ENCODE peak calls at places on chromosomes 16 and 17, in four cellular contexts. Y, O, A and Z are unnamed samples.

GRCh38 chr17:38562903-38563302 is 42.8 kb downstream of the SRCIN1 start:
- DNase-seq in O (no peak), A (no peak), Y (no peak), Z (no peak)

GRCh38 chr17:72853438-72854415 is 238.8 kb downstream of the SLC39A11 start:
- DNase-seq in O (no peak), A (no peak), Y (no peak), Z (no peak)

GRCh38 chr16:88447881-88448280 is 5.2 kb upstream of the ZFPM1 start:
- DNase-seq in O (no peak), A (no peak), Y (no peak), Z (no peak)

GRCh38 chr16:29736112-29736511 is 9.7 kb downstream of the C16orf54 start:
- DNase-seq in Y (no peak), O (no peak), A (no peak), Z (no peak)

GRCh38 chr17:6352016-6352415 is 82.9 kb downstream of the AIPL1 start:
- DNase-seq in Y (no peak), A (no peak), O (no peak), Z (no peak)

GRCh38 chr16:13150181-13150885 is 248.9 kb downstream of the SHISA9 start:
- DNase-seq in Y (no peak), O (no peak), A (no peak), Z (no peak)

GRCh38 chr16:53372942-53373871 is 61.1 kb upstream of the RBL2 start:
- DNase-seq in O (peak), A (no peak), Y (peak), Z (no peak)

GRCh38 chr17:28878981-28879380 is 18.6 kb downstream of the FLOT2 start:
- DNase-seq in Y (no peak), A (peak), O (peak), Z (no peak)

GRCh38 chr17:4497101-4497824 is 1.4 kb upstream of the SPNS2 start:
- DNase-seq in A (no peak), O (no peak), Y (no peak), Z (no peak)

GRCh38 chr16:10172848-10173655 is 9.2 kb downstream of the GRIN2A start:
- DNase-seq in A (no peak), O (no peak), Y (no peak), Z (no peak)

GRCh38 chr17:44219636-44220210 is at the start of gene UBTF:
- DNase-seq in A (peak), Y (peak), O (peak), Z (peak)

GRCh38 chr17:49528966-49529365 is 33.9 kb downstream of the NGFR start:
- DNase-seq in Y (no peak), A (no peak), O (no peak), Z (no peak)

GRCh38 chr17:33499025-33499424 is 205.9 kb upstream of the ASIC2 start:
- DNase-seq in A (no peak), Y (no peak), O (no peak), Z (no peak)

GRCh38 chr16:67404740-67405226 is 11.5 kb upstream of the TPPP3 start:
- DNase-seq in Y (peak), O (no peak), A (no peak), Z (no peak)

GRCh38 chr17:63772801-63773271 is 561 bp downstream of the CCDC47 start:
- DNase-seq in O (no peak), Y (peak), A (no peak), Z (no peak)

GRCh38 chr17:21573961-21574610 is 118.2 kb upstream of the KCNJ18 start:
- DNase-seq in A (no peak), O (no peak), Y (peak), Z (no peak)

GRCh38 chr16:69469807-69470561 is 45.6 kb downstream of the CYB5B start:
- DNase-seq in O (no peak), A (no peak), Y (no peak), Z (no peak)

GRCh38 chr16:85620403-85620802 is 7.3 kb downstream of the GSE1 start:
- DNase-seq in O (no peak), Y (no peak), A (no peak), Z (no peak)

DNA sequence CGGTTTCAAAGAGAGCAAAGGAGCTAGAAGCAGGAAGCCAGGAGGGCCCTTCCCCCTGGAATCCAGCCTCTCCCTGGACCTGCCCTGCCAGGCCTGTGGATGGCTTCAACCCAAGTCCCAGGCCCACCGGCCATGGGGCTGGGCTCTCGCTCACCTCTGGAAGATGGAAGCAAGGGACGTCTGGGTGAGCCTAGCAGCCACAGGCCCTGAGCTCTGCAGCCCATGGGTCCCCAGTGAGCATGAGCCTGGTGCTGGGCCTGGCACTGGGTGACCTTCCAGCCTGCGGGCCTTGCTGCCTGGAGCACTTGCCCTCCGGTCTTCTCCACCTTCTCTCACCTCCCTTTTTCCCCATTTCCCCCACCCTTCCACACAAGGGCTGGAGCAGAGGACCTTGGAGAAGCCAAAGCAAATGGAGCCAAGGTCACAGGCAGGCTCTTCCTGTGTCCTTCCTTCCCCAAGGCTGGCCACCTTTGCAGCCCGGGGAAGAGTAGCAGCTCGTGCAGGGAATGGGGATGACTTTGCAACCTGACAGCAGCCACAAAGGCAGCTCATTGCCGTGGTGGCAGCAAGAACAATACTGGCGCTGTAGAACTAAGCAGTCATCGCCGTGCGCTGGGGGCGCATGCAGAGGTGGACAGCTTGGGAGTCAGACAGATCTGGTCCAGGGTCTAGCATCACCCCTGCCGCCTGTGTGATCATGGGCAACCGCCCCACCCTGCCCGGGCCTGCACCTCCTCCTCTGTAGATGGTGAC is 86.6 kb downstream of the AMFR start:
- DNase-seq in A (no peak), Y (no peak), O (no peak), Z (no peak)
- TF ChIP-seq CTCF in A (no peak), Y (no peak), O (no peak), Z (no peak)

GRCh38 chr17:50850640-50851039 is 15.3 kb downstream of the WFIKKN2 start:
- DNase-seq in A (no peak), O (no peak), Y (no peak), Z (no peak)
- TF ChIP-seq CTCF in A (no peak), O (no peak), Y (no peak), Z (no peak)

GRCh38 chr17:58172369-58173071 is 5.7 kb downstream of the OR4D2 start:
- DNase-seq in O (peak), Y (no peak), A (no peak), Z (no peak)
- TF ChIP-seq CTCF in O (no peak), Y (peak), A (peak), Z (peak)

GRCh38 chr16:24800586-24800985 is 45.2 kb upstream of the SLC5A11 start:
- DNase-seq in O (no peak), Y (no peak), A (no peak), Z (no peak)
- TF ChIP-seq CTCF in O (no peak), Y (no peak), A (no peak), Z (no peak)

GRCh38 chr16:89955001-89955685 is 6.6 kb downstream of the DEF8 start:
- DNase-seq in A (no peak), Y (no peak), O (no peak), Z (no peak)

GRCh38 chr16:89956511-89957213 is 8.1 kb downstream of the DEF8 start:
- DNase-seq in A (no peak), O (no peak), Y (no peak), Z (no peak)

GRCh38 chr16:89958596-89958995 is 10.0 kb downstream of the DEF8 start:
- DNase-seq in Y (no peak), O (no peak), A (no peak), Z (no peak)

GRCh38 chr16:89958068-89958467 is 9.5 kb downstream of the DEF8 start:
- DNase-seq in Y (no peak), O (peak), A (peak), Z (peak)

GRCh38 chr16:89957214-89957785 is 8.7 kb downstream of the DEF8 start:
- DNase-seq in A (no peak), O (no peak), Y (no peak), Z (no peak)
- TF ChIP-seq CTCF in A (no peak), O (no peak), Y (no peak), Z (no peak)

DNA sequence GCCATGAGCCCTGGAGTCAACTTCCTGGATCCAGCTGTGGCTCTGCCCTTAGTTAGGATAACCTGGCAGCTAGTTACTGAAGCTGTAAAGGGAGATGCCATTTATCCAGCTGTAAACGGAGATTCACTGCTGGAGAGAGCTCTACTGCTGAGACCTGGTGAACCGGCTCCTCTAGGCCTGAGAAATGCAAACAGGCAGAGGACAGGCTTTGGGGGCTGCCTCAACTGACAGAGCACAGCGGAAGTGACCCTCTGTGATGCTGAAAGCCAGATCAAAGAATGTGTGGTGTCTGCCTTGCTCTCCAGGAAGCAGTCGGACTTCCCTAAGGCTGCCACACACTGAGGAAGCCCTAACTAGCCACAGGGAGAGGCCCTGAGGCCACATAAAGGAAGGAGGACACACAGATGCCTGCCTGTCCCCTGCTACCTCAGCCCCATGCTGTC is 21.9 kb upstream of the GPRC5C start:
- DNase-seq in O (no peak), A (no peak), Y (no peak), Z (no peak)
- TF ChIP-seq CTCF in O (no peak), A (no peak), Y (no peak), Z (no peak)

GRCh38 chr17:2796164-2797140 is at the start of gene RAP1GAP2:
- DNase-seq in O (no peak), Y (peak), A (no peak), Z (no peak)
- TF ChIP-seq CTCF in O (no peak), Y (no peak), A (no peak), Z (no peak)

GRCh38 chr16:46918905-46919792 is 35.0 kb downstream of the GPT2 start:
- DNase-seq in A (peak), Y (peak), O (no peak), Z (peak)
- TF ChIP-seq CTCF in A (no peak), Y (no peak), O (no peak), Z (peak)